ENCODE peak calls at places on chromosome 14, in seven cellular contexts. T, D, V, Z, F, B and J are unnamed samples.

GRCh38 chr14:56648508-56649301 is 69.1 kb downstream of the TMEM260 start:
- DNase-seq in T (no peak), D (no peak), V (no peak), Z (no peak), F (no peak), B (no peak), J (no peak)

GRCh38 chr14:66575939-66576338 is 68.0 kb downstream of the GPHN start:
- DNase-seq in T (no peak), D (no peak), V (no peak), Z (no peak), F (no peak), B (no peak), J (no peak)

GRCh38 chr14:67510836-67511235 is 22.3 kb upstream of the PLEKHH1 start:
- DNase-seq in T (no peak), D (no peak), V (no peak), Z (no peak), F (peak), B (no peak), J (no peak)

GRCh38 chr14:27366596-27366995 is 768.8 kb upstream of the NOVA1 start:
- DNase-seq in T (no peak), D (no peak), V (no peak), Z (no peak), F (no peak), B (no peak), J (no peak)

GRCh38 chr14:57889245-57889644 is 23.4 kb upstream of the SLC35F4 start:
- DNase-seq in T (no peak), D (no peak), V (no peak), Z (peak), F (peak), B (no peak), J (no peak)

GRCh38 chr14:88698651-88699050 is 94.1 kb downstream of the EML5 start:
- DNase-seq in T (no peak), D (no peak), V (no peak), Z (no peak), F (no peak), B (no peak), J (no peak)

GRCh38 chr14:75147423-75148071 is 20.7 kb upstream of the NEK9 start:
- DNase-seq in T (no peak), D (peak), V (no peak), Z (peak), F (peak), B (peak), J (no peak)

GRCh38 chr14:105945891-105946290 is 419.5 kb downstream of the TMEM121 start:
- DNase-seq in T (peak), D (no peak), V (no peak), Z (no peak), F (no peak), B (no peak), J (no peak)

GRCh38 chr14:99234982-99235491 is 37.0 kb downstream of the BCL11B start:
- DNase-seq in T (peak), D (no peak), V (no peak), Z (no peak), F (no peak), B (no peak), J (no peak)

GRCh38 chr14:74475678-74476077 is 17.4 kb downstream of the NPC2 start:
- DNase-seq in T (no peak), D (no peak), V (no peak), Z (no peak), F (peak), B (no peak), J (peak)

GRCh38 chr14:103772078-103772712 is 56.6 kb downstream of the ZFYVE21 start:
- DNase-seq in T (no peak), D (no peak), V (no peak), Z (no peak), F (no peak), B (no peak), J (no peak)

GRCh38 chr14:81095539-81095938 is 125.2 kb downstream of the GTF2A1 start:
- DNase-seq in T (no peak), D (no peak), V (no peak), Z (no peak), F (no peak), B (no peak), J (no peak)

GRCh38 chr14:32472512-32473472 is 143.7 kb downstream of the AKAP6 start:
- DNase-seq in T (no peak), D (no peak), V (no peak), Z (peak), F (peak), B (no peak), J (no peak)